ENCODE peak calls at places on chromosomes 3 and 15, in four cellular contexts. M is HepG2, R is A549, B is SK-N-SH. C is an unnamed sample.

GRCh38 chr15:31504462-31504839 is 177.8 kb downstream of the KLF13 start:
- DNase-seq in M (no peak), R (no peak), B (no peak), C (no peak)

GRCh38 chr3:59235221-59236012 is 185.6 kb upstream of the CFAP20DC start:
- DNase-seq in M (no peak), R (no peak), B (no peak), C (peak)

GRCh38 chr3:129605593-129606521 is 619 bp downstream of the PLXND1 start:
- DNase-seq in M (no peak), R (peak), B (peak), C (no peak)

GRCh38 chr3:166243511-166243910 is 406.3 kb upstream of the BCHE start:
- DNase-seq in M (no peak), R (no peak), B (no peak), C (no peak)

GRCh38 chr15:80951941-80952340 is 37.7 kb downstream of the MESD start:
- DNase-seq in M (no peak), R (no peak), B (no peak), C (no peak)

GRCh38 chr15:45495588-45495987 is 27.0 kb downstream of the SLC30A4 start:
- DNase-seq in M (no peak), R (no peak), B (no peak), C (no peak)

GRCh38 chr3:47265725-47266480 is 16.7 kb downstream of the KIF9 start:
- DNase-seq in M (no peak), R (no peak), B (no peak), C (no peak)

GRCh38 chr3:58013973-58014649 is 5.9 kb downstream of the FLNB start:
- DNase-seq in M (no peak), R (no peak), B (peak), C (no peak)

GRCh38 chr15:31396881-31397560 is 70.4 kb downstream of the KLF13 start:
- DNase-seq in M (peak), R (peak), B (peak), C (no peak)

GRCh38 chr3:116140100-116140689 is 305.1 kb downstream of the LSAMP start:
- DNase-seq in M (peak), R (no peak), B (no peak), C (no peak)
- TF ChIP-seq PBX3 in M (no peak), R (no peak), B (no peak), C (no peak)

DNA sequence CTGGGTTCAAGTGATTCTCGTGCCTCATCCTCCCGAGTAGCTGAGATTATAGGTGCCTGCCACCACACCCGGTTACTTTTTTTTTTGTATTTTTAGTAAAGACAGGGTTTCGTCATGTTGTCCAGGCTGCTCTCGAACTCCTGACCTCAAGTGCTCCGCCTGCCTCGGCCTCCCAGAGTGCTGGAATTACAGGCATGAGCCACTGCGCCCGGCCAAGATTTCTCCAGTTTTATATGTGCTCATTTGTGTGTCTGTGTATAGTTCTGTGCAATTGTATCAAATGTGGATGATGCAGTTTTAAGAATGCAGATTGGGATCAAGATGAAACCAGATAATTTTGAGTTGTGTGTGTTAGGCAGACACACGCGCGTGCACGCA is 68.3 kb downstream of the SLCO3A1 start:
- DNase-seq in M (no peak), R (no peak), B (no peak), C (no peak)
- TF ChIP-seq PBX3 in M (no peak), R (no peak), B (no peak), C (no peak)

DNA sequence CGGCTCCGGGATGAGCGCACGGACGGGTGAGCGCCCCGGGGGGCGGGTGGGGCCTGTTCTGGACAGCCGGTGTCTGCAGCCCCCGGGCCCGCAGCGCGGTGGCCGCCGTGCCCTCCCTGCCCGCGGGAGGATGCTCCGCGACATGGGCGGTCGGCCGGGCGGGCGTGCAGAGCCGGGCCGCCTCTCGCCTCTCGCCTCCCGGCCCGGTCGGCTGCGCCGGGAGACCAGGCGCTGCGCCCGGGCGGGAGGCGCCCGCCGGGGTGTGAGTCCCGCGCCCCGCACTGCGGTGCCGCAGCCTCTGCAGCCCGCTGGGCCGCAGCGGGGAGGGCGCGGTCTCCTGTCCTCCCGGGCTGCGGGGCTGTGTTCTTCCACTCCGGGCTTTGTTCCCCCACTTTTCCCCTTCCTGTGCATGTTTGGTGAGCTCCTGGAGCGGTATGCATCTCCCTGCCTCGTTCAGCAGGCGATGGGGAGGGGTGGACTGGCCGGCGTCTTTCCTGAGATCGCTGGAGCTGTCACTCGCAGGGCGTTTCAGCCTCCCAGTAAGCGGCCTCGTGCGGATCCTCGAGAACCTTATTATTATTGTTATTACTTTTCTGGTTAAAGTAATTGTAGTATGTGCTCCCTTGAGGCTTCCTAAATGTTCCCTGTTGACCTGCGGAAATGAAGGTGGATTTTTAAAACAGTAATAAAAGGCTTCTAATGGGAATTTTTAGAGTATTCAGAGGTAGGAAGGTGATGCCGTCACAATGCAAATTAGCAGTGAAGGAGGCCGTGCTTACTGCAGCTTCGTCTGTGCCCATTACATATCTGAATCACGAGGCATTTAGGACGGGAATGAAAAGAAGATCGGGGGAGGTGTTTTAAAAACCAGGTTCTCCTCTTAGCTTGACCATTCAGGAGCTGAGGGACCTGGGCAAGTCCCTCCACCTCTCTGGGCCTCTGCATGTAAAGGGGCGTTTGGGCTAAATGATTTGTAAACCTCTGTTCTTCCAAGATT is 588 bp downstream of the TMOD2 start:
- DNase-seq in M (no peak), R (peak), B (peak), C (no peak)
- TF ChIP-seq PBX3 in M (no peak), R (no peak), B (no peak), C (no peak)

DNA sequence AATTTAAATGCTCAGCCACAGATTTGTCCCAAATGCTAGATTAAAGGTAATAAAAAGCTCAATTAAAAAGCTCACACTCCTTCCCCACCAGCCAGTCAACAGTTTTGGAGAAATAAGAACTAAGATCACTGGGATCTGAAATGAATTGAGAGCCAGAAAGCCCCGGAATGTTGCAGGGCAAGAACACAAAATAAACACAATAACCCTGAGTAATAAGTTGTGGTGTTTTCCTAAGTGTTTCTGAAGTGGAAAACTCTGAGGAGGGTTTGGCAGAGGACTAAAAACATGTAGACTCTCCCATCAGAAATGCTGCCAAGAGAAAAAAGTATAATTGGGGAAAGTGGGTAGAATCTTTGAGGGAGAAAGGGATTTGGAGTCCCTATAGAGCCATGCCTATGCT is 127.8 kb downstream of the ABI3BP start:
- DNase-seq in M (no peak), R (no peak), B (no peak), C (no peak)
- TF ChIP-seq PBX3 in M (no peak), R (no peak), B (no peak), C (no peak)

GRCh38 chr3:42556089-42556632 is 25.6 kb downstream of the SEC22C start:
- DNase-seq in M (no peak), R (no peak), B (no peak), C (no peak)
- TF ChIP-seq PBX3 in M (no peak), R (no peak), B (no peak), C (no peak)

C was measured in GM12878.